ENCODE peak calls at places on chromosome 1, in four cellular contexts. A, Y, K and G are unnamed samples.

GRCh38 chr1:236066054-236066453 is 1.2 kb upstream of the NID1 start:
- DNase-seq in K (no peak), Y (no peak), A (no peak), G (no peak)

GRCh38 chr1:35762204-35762603 is 7.6 kb downstream of the CLSPN start:
- DNase-seq in A (no peak), K (no peak), Y (no peak), G (no peak)

GRCh38 chr1:193633991-193634390 is 447.6 kb upstream of the B3GALT2 start:
- DNase-seq in K (no peak), Y (no peak), A (no peak), G (no peak)

GRCh38 chr1:2208309-2209239 is 14.0 kb upstream of the FAAP20 start:
- DNase-seq in K (no peak), Y (no peak), A (peak; percentile 56), G (no peak)

GRCh38 chr1:166948856-166949350 is 26.4 kb downstream of the ILDR2 start:
- DNase-seq in Y (no peak), K (no peak), A (no peak), G (no peak)

GRCh38 chr1:83901547-83902155 is 97.3 kb downstream of the TTLL7 start:
- DNase-seq in K (peak; percentile 25), Y (no peak), A (peak; percentile 64), G (no peak)

GRCh38 chr1:61171915-61172485 is 89.6 kb downstream of the NFIA start:
- DNase-seq in A (no peak), K (no peak), Y (no peak), G (no peak)

GRCh38 chr1:243421784-243422183 is 165.9 kb downstream of the SDCCAG8 start:
- DNase-seq in Y (peak; percentile 10), A (peak; percentile 20), K (peak; percentile 16), G (no peak)

GRCh38 chr1:35726814-35727433 is 8.2 kb upstream of the C1orf216 start:
- DNase-seq in A (peak; percentile 40), K (no peak), Y (peak; percentile 36), G (no peak)

GRCh38 chr1:5711079-5711478 is 281.1 kb downstream of the NPHP4 start:
- DNase-seq in Y (no peak), A (no peak), K (no peak), G (no peak)

GRCh38 chr1:64744492-64745180 is at the start of gene RAVER2:
- DNase-seq in Y (peak; percentile 27), K (no peak), A (peak; percentile 79), G (no peak)

GRCh38 chr1:197787056-197787455 is 11.8 kb upstream of the DENND1B start:
- DNase-seq in Y (no peak), A (no peak), K (no peak), G (no peak)

GRCh38 chr1:34778381-34778780 is 2.6 kb upstream of the GJB3 start:
- DNase-seq in A (no peak), Y (no peak), K (no peak), G (no peak)

GRCh38 chr1:218658899-218659298 is 313.8 kb downstream of the TGFB2 start:
- DNase-seq in K (no peak), A (no peak), Y (no peak), G (no peak)

GRCh38 chr1:1891349-1892078 is 627 bp upstream of the GNB1 start:
- DNase-seq in A (peak; percentile 87), K (no peak), Y (peak; percentile 74), G (no peak)

GRCh38 chr1:229270547-229271447 is at the start of gene RAB4A:
- DNase-seq in K (peak; percentile 44), Y (peak; percentile 75), A (peak; percentile 89), G (no peak)

GRCh38 chr1:218886472-218886871 is 287.2 kb upstream of the LYPLAL1 start:
- DNase-seq in Y (no peak), A (no peak), K (peak; percentile 47), G (no peak)

GRCh38 chr1:200410566-200410878 is 686 bp upstream of the ZNF281 start:
- DNase-seq in A (peak; percentile 49), Y (no peak), K (no peak), G (no peak)